ENCODE peak calls at places on chromosomes 2 and 18, in six cellular contexts. K is activated naive CD4-positive, alpha-beta T cell treated with anti-CD3 and anti-CD28 coated beads for 36 hours; W is caudate nucleus; R is stromal cell of bone marrow; Z is IMR-90; N is OCI-LY7. L is an unnamed sample.

GRCh38 chr2:23658466-23658942 is 268.4 kb downstream of the ATAD2B start:
- DNase-seq in K (peak), W (no peak), R (no peak), Z (peak), N (no peak), L (no peak)

GRCh38 chr18:40124107-40124506 is 1830.9 kb upstream of the PIK3C3 start:
- DNase-seq in K (no peak), W (no peak), R (no peak), Z (peak), N (no peak), L (peak)

GRCh38 chr2:46876741-46877384 is 38.7 kb downstream of the MCFD2 start:
- DNase-seq in K (peak), W (no peak), R (peak), Z (peak), N (peak), L (peak)

GRCh38 chr18:28167835-28168349 is 9.0 kb downstream of the CDH2 start:
- DNase-seq in K (no peak), W (no peak), R (no peak), Z (no peak), N (no peak), L (no peak)

GRCh38 chr2:41042343-41042742 is 590.5 kb upstream of the SLC8A1 start:
- DNase-seq in K (no peak), W (no peak), R (no peak), Z (no peak), N (no peak), L (peak)

GRCh38 chr2:45242161-45242741 is 233.0 kb upstream of the SIX2 start:
- DNase-seq in K (no peak), W (no peak), R (peak), Z (peak), N (no peak), L (no peak)

GRCh38 chr2:20638646-20639430 is 12.1 kb downstream of the HS1BP3 start:
- DNase-seq in K (no peak), W (no peak), R (no peak), Z (no peak), N (no peak), L (no peak)

GRCh38 chr2:72415256-72415655 is 267.6 kb upstream of the CYP26B1 start:
- DNase-seq in K (no peak), W (no peak), R (peak), Z (peak), N (no peak), L (peak)

GRCh38 chr2:153622285-153622684 is 143.7 kb upstream of the RPRM start:
- DNase-seq in K (no peak), W (no peak), R (no peak), Z (no peak), N (no peak), L (no peak)

GRCh38 chr2:88099798-88100488 is 27.9 kb downstream of the FABP1 start:
- DNase-seq in K (no peak), W (no peak), R (peak), Z (peak), N (no peak), L (peak)

GRCh38 chr2:62194558-62195420 is 1.1 kb upstream of the B3GNT2 start:
- DNase-seq in K (no peak), W (no peak), R (no peak), Z (no peak), N (no peak), L (no peak)

GRCh38 chr2:143700865-143701264 is 571.6 kb downstream of the ARHGAP15 start:
- DNase-seq in K (no peak), W (no peak), R (peak), Z (no peak), N (no peak), L (peak)

GRCh38 chr2:63888490-63889402 is 47.0 kb downstream of the UGP2 start:
- DNase-seq in K (peak), W (no peak), R (no peak), Z (peak), N (peak), L (peak)

GRCh38 chr18:50819027-50819726 is 639 bp downstream of the MRO start:
- DNase-seq in K (no peak), W (no peak), R (no peak), Z (no peak), N (no peak), L (peak)

GRCh38 chr2:145759228-145759940 is 1239.5 kb upstream of the ZEB2 start:
- DNase-seq in K (no peak), W (no peak), R (no peak), Z (peak), N (no peak), L (no peak)

GRCh38 chr18:78927616-78928015 is 52.0 kb upstream of the SALL3 start:
- DNase-seq in K (no peak), W (no peak), R (no peak), Z (no peak), N (no peak), L (no peak)

GRCh38 chr2:167013227-167013626 is 124.9 kb downstream of the XIRP2 start:
- DNase-seq in K (no peak), W (no peak), R (no peak), Z (peak), N (no peak), L (no peak)

GRCh38 chr18:32980896-32981295 is 208.1 kb upstream of the KLHL14 start:
- DNase-seq in K (no peak), W (no peak), R (no peak), Z (no peak), N (no peak), L (no peak)

GRCh38 chr2:10204326-10205200 is 82.0 kb downstream of the RRM2 start:
- DNase-seq in K (no peak), W (no peak), R (no peak), Z (no peak), N (no peak), L (no peak)

GRCh38 chr2:22355816-22356433 is 1029.1 kb upstream of the KLHL29 start:
- DNase-seq in K (peak), W (no peak), R (no peak), Z (peak), N (peak), L (no peak)

GRCh38 chr2:221104391-221104811 is 467.7 kb downstream of the EPHA4 start:
- DNase-seq in K (no peak), W (peak), R (peak), Z (peak), N (no peak), L (no peak)

GRCh38 chr2:10778724-10779115 is 33.9 kb downstream of the PDIA6 start:
- DNase-seq in K (no peak), W (no peak), R (no peak), Z (no peak), N (no peak), L (no peak)

GRCh38 chr2:120720746-120721145 is 14.9 kb upstream of the GLI2 start:
- DNase-seq in K (no peak), W (no peak), R (no peak), Z (no peak), N (no peak), L (no peak)

GRCh38 chr2:226837334-226837733 is 1.5 kb downstream of the RHBDD1 start:
- DNase-seq in K (no peak), W (no peak), R (no peak), Z (no peak), N (no peak), L (no peak)

GRCh38 chr2:120210234-120210781 is 12.9 kb downstream of the TMEM185B start:
- DNase-seq in K (no peak), W (no peak), R (no peak), Z (no peak), N (no peak), L (no peak)

GRCh38 chr2:166163775-166164174 is 36.0 kb upstream of the SCN1A start:
- DNase-seq in K (no peak), W (no peak), R (no peak), Z (peak), N (no peak), L (peak)

GRCh38 chr2:237256845-237257244 is 157.1 kb downstream of the COL6A3 start:
- DNase-seq in K (no peak), W (no peak), R (peak), Z (peak), N (no peak), L (peak)

GRCh38 chr2:1339757-1340515 is 73.3 kb upstream of the TPO start:
- DNase-seq in K (no peak), W (no peak), R (no peak), Z (no peak), N (no peak), L (no peak)

GRCh38 chr2:191369034-191369433 is 123.8 kb downstream of the MYO1B start:
- DNase-seq in K (no peak), W (no peak), R (no peak), Z (no peak), N (no peak), L (peak)

GRCh38 chr2:86645752-86646151 is 22.1 kb upstream of the RNF103 start:
- DNase-seq in K (no peak), W (no peak), R (no peak), Z (no peak), N (no peak), L (no peak)

GRCh38 chr18:26804474-26804873 is 61.0 kb downstream of the AQP4 start:
- DNase-seq in K (no peak), W (no peak), R (no peak), Z (no peak), N (no peak), L (no peak)

GRCh38 chr18:3479978-3480377 is 30.0 kb downstream of the TGIF1 start:
- DNase-seq in K (no peak), W (no peak), R (no peak), Z (no peak), N (no peak), L (no peak)

GRCh38 chr2:199865905-199866304 is 14.9 kb upstream of the FTCDNL1 start:
- DNase-seq in K (no peak), W (no peak), R (no peak), Z (no peak), N (no peak), L (no peak)